ENCODE peak calls at places on chromosomes 12 and 14, in four cellular contexts. One of them, this sample, is unnamed. For H3K79me2, the result is how much of the 10 kb centered on the place peaks cover.

GRCh38 chr14:23704890-23705289 is 68.7 kb downstream of the DHRS2 start:
- DNase-seq in mesendoderm: peak
- DNase-seq in H9: no peak
- DNase-seq in trophoblast cell: no peak
- DNase-seq in this sample: no peak

GRCh38 chr12:116539905-116540482 is 19.2 kb upstream of the MAP1LC3B2 start:
- DNase-seq in H9: peak
- DNase-seq in trophoblast cell: no peak
- DNase-seq in mesendoderm: peak
- DNase-seq in this sample: no peak

GRCh38 chr12:122834229-122834920 is 882 bp upstream of the HIP1R start:
- DNase-seq in H9: peak
- DNase-seq in mesendoderm: peak
- DNase-seq in trophoblast cell: peak
- DNase-seq in this sample: no peak

GRCh38 chr14:21626491-21627230 is 8.1 kb downstream of the OR10G2 start:
- DNase-seq in H9: no peak
- DNase-seq in mesendoderm: no peak
- DNase-seq in trophoblast cell: no peak
- DNase-seq in this sample: no peak

GRCh38 chr12:15038137-15038536 is 65.3 kb downstream of the PDE6H start:
- DNase-seq in trophoblast cell: no peak
- DNase-seq in H9: no peak
- DNase-seq in mesendoderm: no peak
- DNase-seq in this sample: no peak

GRCh38 chr12:92020983-92021664 is 124.5 kb downstream of the BTG1 start:
- DNase-seq in mesendoderm: no peak
- DNase-seq in trophoblast cell: no peak
- DNase-seq in H9: no peak
- DNase-seq in this sample: no peak

GRCh38 chr12:122054842-122055544 is 23.6 kb upstream of the MLXIP start:
- DNase-seq in mesendoderm: no peak
- DNase-seq in H9: no peak
- DNase-seq in trophoblast cell: no peak
- DNase-seq in this sample: no peak

GRCh38 chr14:91249841-91250616 is 5.5 kb upstream of the GPR68 start:
- DNase-seq in trophoblast cell: no peak
- DNase-seq in mesendoderm: peak
- DNase-seq in H9: peak
- DNase-seq in this sample: no peak

GRCh38 chr12:4829161-4829792 is 80.4 kb upstream of the KCNA1 start:
- DNase-seq in trophoblast cell: no peak
- DNase-seq in H9: no peak
- DNase-seq in mesendoderm: no peak
- DNase-seq in this sample: no peak

GRCh38 chr12:76029982-76030377 is 1.6 kb downstream of the PHLDA1 start:
- DNase-seq in H9: no peak
- DNase-seq in trophoblast cell: no peak
- DNase-seq in mesendoderm: peak
- DNase-seq in this sample: no peak

GRCh38 chr14:98136019-98136418 is 1136.0 kb downstream of the BCL11B start:
- DNase-seq in H9: no peak
- DNase-seq in mesendoderm: no peak
- DNase-seq in trophoblast cell: no peak
- DNase-seq in this sample: no peak

GRCh38 chr12:112367986-112368385 is 14.2 kb downstream of the HECTD4 start:
- DNase-seq in mesendoderm: no peak
- DNase-seq in H9: no peak
- DNase-seq in trophoblast cell: no peak
- DNase-seq in this sample: no peak
- H3K79me2 ChIP-seq in mesendoderm: under half
- H3K79me2 ChIP-seq in H9: under half
- H3K79me2 ChIP-seq in trophoblast cell: under half
- H3K79me2 ChIP-seq in this sample: under half

GRCh38 chr14:81172881-81173280 is 47.9 kb downstream of the GTF2A1 start:
- DNase-seq in trophoblast cell: peak
- DNase-seq in H9: no peak
- DNase-seq in mesendoderm: no peak
- DNase-seq in this sample: no peak
- H3K4ac ChIP-seq in trophoblast cell: no peak
- H3K4ac ChIP-seq in H9: no peak
- H3K4ac ChIP-seq in mesendoderm: no peak
- H3K4ac ChIP-seq in this sample: no peak

GRCh38 chr14:75140620-75141019 is 13.8 kb upstream of the NEK9 start:
- DNase-seq in trophoblast cell: no peak
- DNase-seq in mesendoderm: no peak
- DNase-seq in H9: no peak
- DNase-seq in this sample: no peak
- H3K79me2 ChIP-seq in trophoblast cell: under half
- H3K79me2 ChIP-seq in mesendoderm: under half
- H3K79me2 ChIP-seq in H9: under half
- H3K79me2 ChIP-seq in this sample: under half

GRCh38 chr12:30794591-30795409 is 40.0 kb upstream of the CAPRIN2 start:
- DNase-seq in mesendoderm: peak
- DNase-seq in trophoblast cell: no peak
- DNase-seq in H9: peak
- DNase-seq in this sample: no peak
- H3K4ac ChIP-seq in mesendoderm: peak
- H3K4ac ChIP-seq in trophoblast cell: no peak
- H3K4ac ChIP-seq in H9: no peak
- H3K4ac ChIP-seq in this sample: no peak

GRCh38 chr14:69612014-69612758 is 790 bp downstream of the SUSD6 start:
- DNase-seq in trophoblast cell: no peak
- DNase-seq in mesendoderm: peak
- DNase-seq in H9: no peak
- DNase-seq in this sample: no peak

GRCh38 chr14:69614592-69614991 is 3.2 kb downstream of the SUSD6 start:
- DNase-seq in trophoblast cell: no peak
- DNase-seq in H9: no peak
- DNase-seq in mesendoderm: no peak
- DNase-seq in this sample: no peak

GRCh38 chr14:69612759-69613145 is 1.4 kb downstream of the SUSD6 start:
- DNase-seq in H9: no peak
- DNase-seq in mesendoderm: no peak
- DNase-seq in trophoblast cell: no peak
- DNase-seq in this sample: no peak

GRCh38 chr14:69611264-69612013 is at the start of gene SUSD6:
- DNase-seq in trophoblast cell: peak
- DNase-seq in mesendoderm: peak
- DNase-seq in H9: peak
- DNase-seq in this sample: peak

GRCh38 chr14:69613312-69614073 is 2.1 kb downstream of the SUSD6 start:
- DNase-seq in H9: no peak
- DNase-seq in trophoblast cell: no peak
- DNase-seq in mesendoderm: no peak
- DNase-seq in this sample: no peak
- H3K79me2 ChIP-seq in H9: under half
- H3K79me2 ChIP-seq in trophoblast cell: under half
- H3K79me2 ChIP-seq in mesendoderm: under half
- H3K79me2 ChIP-seq in this sample: under half

GRCh38 chr14:77039285-77040058 is 11.0 kb upstream of the IRF2BPL start:
- DNase-seq in H9: no peak
- DNase-seq in trophoblast cell: no peak
- DNase-seq in mesendoderm: no peak
- DNase-seq in this sample: no peak

GRCh38 chr14:77040995-77041744 is 12.7 kb upstream of the IRF2BPL start:
- DNase-seq in mesendoderm: peak
- DNase-seq in trophoblast cell: no peak
- DNase-seq in H9: no peak
- DNase-seq in this sample: no peak

GRCh38 chr14:77041837-77042557 is 13.5 kb upstream of the IRF2BPL start:
- DNase-seq in H9: no peak
- DNase-seq in trophoblast cell: peak
- DNase-seq in mesendoderm: no peak
- DNase-seq in this sample: no peak

GRCh38 chr14:77040059-77040308 is 11.5 kb upstream of the IRF2BPL start:
- DNase-seq in H9: no peak
- DNase-seq in trophoblast cell: no peak
- DNase-seq in mesendoderm: no peak
- DNase-seq in this sample: no peak

DNA sequence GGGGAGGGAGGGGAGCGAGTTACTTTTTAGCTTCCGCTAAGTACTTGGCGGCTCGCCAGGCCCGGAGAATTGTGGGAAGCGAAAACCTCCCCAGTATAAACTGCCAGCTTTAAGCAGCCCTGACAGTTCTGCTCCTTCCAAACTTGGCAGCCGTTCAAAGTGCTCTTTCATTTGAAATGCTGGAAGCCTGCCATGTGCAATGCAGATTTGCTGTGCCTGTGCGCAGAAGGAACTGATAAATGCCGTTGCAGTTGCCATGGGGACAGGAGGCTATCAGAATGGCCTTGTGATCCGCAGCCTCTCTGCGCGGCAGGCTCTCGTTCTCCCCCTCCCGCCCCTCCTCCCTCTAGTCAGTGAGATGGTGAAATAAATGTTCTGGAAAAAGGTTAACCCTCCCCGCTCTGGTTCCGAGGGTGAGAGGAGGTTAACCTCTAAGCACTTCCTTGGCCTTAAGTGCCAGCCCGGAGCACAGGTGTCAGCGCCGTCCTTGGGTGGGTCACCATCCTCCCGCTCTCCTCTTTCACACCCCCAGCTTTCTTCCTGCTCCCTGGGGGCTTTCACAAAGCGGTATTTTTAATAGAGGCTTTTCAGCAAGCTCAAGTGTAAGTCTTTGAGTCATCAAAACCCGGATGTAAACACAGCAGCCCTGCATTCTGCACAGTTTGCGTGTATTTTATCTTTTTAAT is 11.9 kb upstream of the IRF2BPL start:
- DNase-seq in H9: peak
- DNase-seq in trophoblast cell: peak
- DNase-seq in mesendoderm: peak
- DNase-seq in this sample: peak
- H3K4ac ChIP-seq in H9: no peak
- H3K4ac ChIP-seq in trophoblast cell: no peak
- H3K4ac ChIP-seq in mesendoderm: no peak
- H3K4ac ChIP-seq in this sample: no peak

DNA sequence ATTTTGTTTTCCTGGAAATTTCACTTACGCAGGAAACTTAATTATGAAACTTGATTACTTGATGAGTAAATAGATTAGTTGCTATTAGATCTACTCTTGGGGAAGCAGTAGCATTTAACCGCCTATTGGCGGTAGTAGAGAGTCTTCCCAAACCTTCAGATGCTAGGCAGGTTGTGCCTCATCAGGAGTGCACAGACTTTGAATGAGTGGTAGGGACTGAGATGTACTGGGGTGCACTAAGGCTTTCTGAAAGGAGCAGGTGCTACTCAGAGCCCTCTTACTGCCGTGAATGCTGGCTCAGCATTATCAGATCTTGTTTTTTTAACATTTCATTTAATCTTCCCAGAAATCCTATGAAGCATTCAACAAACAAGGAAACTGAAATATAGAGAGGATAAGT is 7.7 kb downstream of the GATC start:
- DNase-seq in mesendoderm: peak
- DNase-seq in H9: no peak
- DNase-seq in trophoblast cell: no peak
- DNase-seq in this sample: no peak
- H3K79me2 ChIP-seq in mesendoderm: under half
- H3K79me2 ChIP-seq in H9: under half
- H3K79me2 ChIP-seq in trophoblast cell: under half
- H3K79me2 ChIP-seq in this sample: under half

DNA sequence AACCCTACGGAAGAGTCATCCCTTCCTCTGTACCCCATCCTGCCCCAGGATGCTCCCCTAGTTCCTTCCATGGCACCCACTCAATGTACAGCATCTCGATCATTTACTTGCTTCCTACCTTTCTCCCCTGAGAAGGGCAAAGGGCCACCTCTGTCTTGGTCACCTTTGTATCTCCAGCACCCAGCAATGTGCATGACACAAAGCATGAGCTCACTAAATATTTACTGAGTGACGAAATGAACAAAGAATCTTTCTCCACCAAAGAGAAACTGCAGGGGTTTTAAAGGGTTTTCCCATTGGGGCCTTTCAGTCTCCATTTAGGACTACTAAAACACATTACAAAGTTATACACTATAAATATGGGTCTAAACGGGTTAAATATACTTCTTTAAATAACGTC is 30.6 kb downstream of the ATG14 start:
- DNase-seq in trophoblast cell: peak
- DNase-seq in mesendoderm: peak
- DNase-seq in H9: no peak
- DNase-seq in this sample: no peak
- H3K4ac ChIP-seq in trophoblast cell: no peak
- H3K4ac ChIP-seq in mesendoderm: no peak
- H3K4ac ChIP-seq in H9: no peak
- H3K4ac ChIP-seq in this sample: no peak

This sample was measured in H1.